ENCODE peak calls at places on chromosomes 12 and 14, in nine cellular contexts. One of them, this sample, is unnamed.

GRCh38 chr14:105088812-105089745 is 23.8 kb upstream of the GPR132 start:
- DNase-seq in GM13976: peak
- DNase-seq in uterus: no peak
- DNase-seq in B cell: no peak
- DNase-seq in ovary: peak
- DNase-seq in adrenal gland: no peak
- DNase-seq in Caco-2: no peak
- DNase-seq in CD4-positive, alpha-beta T cell: no peak
- DNase-seq in CD8-positive, alpha-beta T cell: no peak
- DNase-seq in this sample: no peak

GRCh38 chr14:103144085-103144484 is 20.8 kb downstream of the TNFAIP2 start:
- DNase-seq in ovary: no peak
- DNase-seq in adrenal gland: no peak
- DNase-seq in Caco-2: no peak
- DNase-seq in CD8-positive, alpha-beta T cell: no peak
- DNase-seq in B cell: no peak
- DNase-seq in CD4-positive, alpha-beta T cell: no peak
- DNase-seq in GM13976: no peak
- DNase-seq in uterus: no peak
- DNase-seq in this sample: no peak

GRCh38 chr12:68932701-68933563 is at the start of gene CPM:
- DNase-seq in CD4-positive, alpha-beta T cell: peak
- DNase-seq in CD8-positive, alpha-beta T cell: peak
- DNase-seq in ovary: peak
- DNase-seq in B cell: peak
- DNase-seq in GM13976: peak
- DNase-seq in Caco-2: peak
- DNase-seq in adrenal gland: peak
- DNase-seq in uterus: peak
- DNase-seq in this sample: peak

GRCh38 chr14:55019968-55020554 is 6.8 kb downstream of the WDHD1 start:
- DNase-seq in GM13976: no peak
- DNase-seq in adrenal gland: no peak
- DNase-seq in ovary: no peak
- DNase-seq in uterus: no peak
- DNase-seq in Caco-2: no peak
- DNase-seq in CD4-positive, alpha-beta T cell: no peak
- DNase-seq in B cell: no peak
- DNase-seq in CD8-positive, alpha-beta T cell: no peak
- DNase-seq in this sample: no peak

GRCh38 chr14:61570188-61570960 is 124.9 kb upstream of the HIF1A start:
- DNase-seq in uterus: no peak
- DNase-seq in CD8-positive, alpha-beta T cell: peak
- DNase-seq in GM13976: no peak
- DNase-seq in CD4-positive, alpha-beta T cell: no peak
- DNase-seq in adrenal gland: no peak
- DNase-seq in Caco-2: no peak
- DNase-seq in B cell: no peak
- DNase-seq in ovary: no peak
- DNase-seq in this sample: no peak

GRCh38 chr12:123363743-123364531 is 710 bp downstream of the SBNO1 start:
- DNase-seq in CD8-positive, alpha-beta T cell: peak
- DNase-seq in B cell: peak
- DNase-seq in adrenal gland: peak
- DNase-seq in uterus: no peak
- DNase-seq in ovary: peak
- DNase-seq in CD4-positive, alpha-beta T cell: no peak
- DNase-seq in GM13976: peak
- DNase-seq in Caco-2: peak
- DNase-seq in this sample: peak

GRCh38 chr14:50260511-50260910 is 29.1 kb upstream of the SOS2 start:
- DNase-seq in CD8-positive, alpha-beta T cell: no peak
- DNase-seq in ovary: no peak
- DNase-seq in CD4-positive, alpha-beta T cell: peak
- DNase-seq in adrenal gland: no peak
- DNase-seq in uterus: no peak
- DNase-seq in Caco-2: peak
- DNase-seq in GM13976: peak
- DNase-seq in B cell: peak
- DNase-seq in this sample: peak

GRCh38 chr14:68417007-68417659 is 375.7 kb downstream of the ZFP36L1 start:
- DNase-seq in CD4-positive, alpha-beta T cell: no peak
- DNase-seq in GM13976: no peak
- DNase-seq in adrenal gland: no peak
- DNase-seq in uterus: no peak
- DNase-seq in B cell: no peak
- DNase-seq in Caco-2: no peak
- DNase-seq in ovary: no peak
- DNase-seq in CD8-positive, alpha-beta T cell: no peak
- DNase-seq in this sample: no peak

GRCh38 chr14:104510794-104511611 is 68.6 kb upstream of the C14orf180 start:
- DNase-seq in Caco-2: no peak
- DNase-seq in B cell: no peak
- DNase-seq in GM13976: no peak
- DNase-seq in ovary: no peak
- DNase-seq in adrenal gland: no peak
- DNase-seq in uterus: no peak
- DNase-seq in CD8-positive, alpha-beta T cell: peak
- DNase-seq in CD4-positive, alpha-beta T cell: no peak
- DNase-seq in this sample: no peak

GRCh38 chr12:78119351-78119918 is 288.7 kb downstream of the NAV3 start:
- DNase-seq in CD4-positive, alpha-beta T cell: no peak
- DNase-seq in CD8-positive, alpha-beta T cell: no peak
- DNase-seq in Caco-2: no peak
- DNase-seq in uterus: no peak
- DNase-seq in B cell: no peak
- DNase-seq in adrenal gland: no peak
- DNase-seq in GM13976: no peak
- DNase-seq in ovary: no peak
- DNase-seq in this sample: no peak

GRCh38 chr14:34409721-34410120 is 52.3 kb downstream of the SPTSSA start:
- DNase-seq in CD4-positive, alpha-beta T cell: no peak
- DNase-seq in Caco-2: no peak
- DNase-seq in uterus: no peak
- DNase-seq in CD8-positive, alpha-beta T cell: no peak
- DNase-seq in ovary: no peak
- DNase-seq in adrenal gland: no peak
- DNase-seq in B cell: no peak
- DNase-seq in GM13976: no peak
- DNase-seq in this sample: no peak

GRCh38 chr12:124461241-124461673 is 106.2 kb downstream of the NCOR2 start:
- DNase-seq in Caco-2: no peak
- DNase-seq in adrenal gland: no peak
- DNase-seq in B cell: no peak
- DNase-seq in CD4-positive, alpha-beta T cell: no peak
- DNase-seq in ovary: no peak
- DNase-seq in uterus: no peak
- DNase-seq in CD8-positive, alpha-beta T cell: no peak
- DNase-seq in GM13976: no peak
- DNase-seq in this sample: no peak

GRCh38 chr14:74507085-74507484 is 13.5 kb downstream of the ISCA2 start:
- DNase-seq in uterus: no peak
- DNase-seq in GM13976: no peak
- DNase-seq in ovary: peak
- DNase-seq in CD8-positive, alpha-beta T cell: no peak
- DNase-seq in adrenal gland: no peak
- DNase-seq in Caco-2: no peak
- DNase-seq in CD4-positive, alpha-beta T cell: no peak
- DNase-seq in B cell: no peak
- DNase-seq in this sample: no peak

GRCh38 chr12:25828188-25828587 is 130.3 kb upstream of the RASSF8 start:
- DNase-seq in Caco-2: peak
- DNase-seq in ovary: no peak
- DNase-seq in CD4-positive, alpha-beta T cell: no peak
- DNase-seq in uterus: no peak
- DNase-seq in adrenal gland: no peak
- DNase-seq in GM13976: no peak
- DNase-seq in CD8-positive, alpha-beta T cell: no peak
- DNase-seq in B cell: no peak
- DNase-seq in this sample: no peak

GRCh38 chr12:25827141-25827540 is 131.3 kb upstream of the RASSF8 start:
- DNase-seq in adrenal gland: no peak
- DNase-seq in CD8-positive, alpha-beta T cell: no peak
- DNase-seq in B cell: no peak
- DNase-seq in ovary: no peak
- DNase-seq in uterus: no peak
- DNase-seq in Caco-2: no peak
- DNase-seq in CD4-positive, alpha-beta T cell: no peak
- DNase-seq in GM13976: no peak
- DNase-seq in this sample: no peak

GRCh38 chr12:25827747-25828146 is 130.7 kb upstream of the RASSF8 start:
- DNase-seq in B cell: no peak
- DNase-seq in Caco-2: no peak
- DNase-seq in CD4-positive, alpha-beta T cell: no peak
- DNase-seq in GM13976: no peak
- DNase-seq in CD8-positive, alpha-beta T cell: no peak
- DNase-seq in ovary: no peak
- DNase-seq in uterus: no peak
- DNase-seq in adrenal gland: no peak
- DNase-seq in this sample: no peak

GRCh38 chr12:25824729-25825128 is 133.8 kb upstream of the RASSF8 start:
- DNase-seq in Caco-2: no peak
- DNase-seq in CD4-positive, alpha-beta T cell: no peak
- DNase-seq in CD8-positive, alpha-beta T cell: no peak
- DNase-seq in uterus: no peak
- DNase-seq in GM13976: no peak
- DNase-seq in adrenal gland: no peak
- DNase-seq in ovary: no peak
- DNase-seq in B cell: no peak
- DNase-seq in this sample: no peak

GRCh38 chr12:25825494-25825893 is 133.0 kb upstream of the RASSF8 start:
- DNase-seq in CD4-positive, alpha-beta T cell: no peak
- DNase-seq in adrenal gland: no peak
- DNase-seq in ovary: no peak
- DNase-seq in GM13976: no peak
- DNase-seq in Caco-2: peak
- DNase-seq in B cell: no peak
- DNase-seq in uterus: no peak
- DNase-seq in CD8-positive, alpha-beta T cell: no peak
- DNase-seq in this sample: no peak
- TF ChIP-seq CTCF in CD4-positive, alpha-beta T cell: no peak
- TF ChIP-seq CTCF in adrenal gland: no peak
- TF ChIP-seq CTCF in ovary: no peak
- TF ChIP-seq CTCF in GM13976: no peak
- TF ChIP-seq CTCF in Caco-2: no peak
- TF ChIP-seq CTCF in B cell: no peak
- TF ChIP-seq CTCF in uterus: no peak
- TF ChIP-seq CTCF in CD8-positive, alpha-beta T cell: no peak
- TF ChIP-seq CTCF in this sample: no peak

DNA sequence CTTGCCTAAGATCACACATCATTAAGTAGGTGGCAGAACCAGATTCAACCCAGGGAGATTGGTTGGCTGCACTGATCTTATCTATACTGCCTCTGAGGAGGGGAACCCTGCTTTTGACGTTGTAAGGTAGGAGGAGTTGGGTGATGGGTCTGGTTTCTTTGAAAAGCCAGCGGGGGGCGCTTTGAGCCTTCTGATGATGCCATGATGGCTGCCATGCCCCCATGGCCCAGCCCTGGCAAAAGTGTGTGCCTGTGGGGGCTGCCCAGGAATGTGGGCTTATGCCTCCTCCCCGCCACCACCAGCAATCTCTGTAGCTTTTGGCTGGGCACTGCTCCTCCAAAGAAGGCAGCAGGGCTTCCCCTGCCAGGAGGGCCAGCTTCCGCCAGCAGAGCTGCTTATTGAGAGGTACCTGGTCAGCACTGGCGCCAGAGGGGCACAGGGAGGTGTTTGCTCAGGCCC is 224.3 kb downstream of the SLC41A2 start:
- DNase-seq in CD4-positive, alpha-beta T cell: no peak
- DNase-seq in uterus: no peak
- DNase-seq in GM13976: peak
- DNase-seq in B cell: no peak
- DNase-seq in CD8-positive, alpha-beta T cell: no peak
- DNase-seq in Caco-2: peak
- DNase-seq in ovary: no peak
- DNase-seq in adrenal gland: no peak
- DNase-seq in this sample: peak
- TF ChIP-seq CTCF in CD4-positive, alpha-beta T cell: no peak
- TF ChIP-seq CTCF in uterus: no peak
- TF ChIP-seq CTCF in GM13976: no peak
- TF ChIP-seq CTCF in B cell: peak
- TF ChIP-seq CTCF in CD8-positive, alpha-beta T cell: no peak
- TF ChIP-seq CTCF in Caco-2: no peak
- TF ChIP-seq CTCF in ovary: no peak
- TF ChIP-seq CTCF in adrenal gland: no peak
- TF ChIP-seq CTCF in this sample: no peak

GRCh38 chr12:82326905-82327503 is 31.2 kb downstream of the CCDC59 start:
- DNase-seq in B cell: no peak
- DNase-seq in Caco-2: no peak
- DNase-seq in ovary: no peak
- DNase-seq in CD8-positive, alpha-beta T cell: no peak
- DNase-seq in uterus: no peak
- DNase-seq in CD4-positive, alpha-beta T cell: no peak
- DNase-seq in adrenal gland: no peak
- DNase-seq in GM13976: peak
- DNase-seq in this sample: no peak
- TF ChIP-seq CTCF in B cell: peak
- TF ChIP-seq CTCF in Caco-2: peak
- TF ChIP-seq CTCF in ovary: no peak
- TF ChIP-seq CTCF in CD8-positive, alpha-beta T cell: peak
- TF ChIP-seq CTCF in uterus: peak
- TF ChIP-seq CTCF in CD4-positive, alpha-beta T cell: peak
- TF ChIP-seq CTCF in adrenal gland: peak
- TF ChIP-seq CTCF in GM13976: peak
- TF ChIP-seq CTCF in this sample: no peak

GRCh38 chr14:63282997-63283396 is 35.7 kb downstream of the GPHB5 start:
- DNase-seq in adrenal gland: no peak
- DNase-seq in GM13976: no peak
- DNase-seq in Caco-2: no peak
- DNase-seq in CD8-positive, alpha-beta T cell: no peak
- DNase-seq in ovary: no peak
- DNase-seq in B cell: no peak
- DNase-seq in uterus: no peak
- DNase-seq in CD4-positive, alpha-beta T cell: no peak
- DNase-seq in this sample: peak
- TF ChIP-seq CTCF in adrenal gland: no peak
- TF ChIP-seq CTCF in GM13976: no peak
- TF ChIP-seq CTCF in Caco-2: no peak
- TF ChIP-seq CTCF in CD8-positive, alpha-beta T cell: no peak
- TF ChIP-seq CTCF in ovary: no peak
- TF ChIP-seq CTCF in B cell: no peak
- TF ChIP-seq CTCF in uterus: no peak
- TF ChIP-seq CTCF in CD4-positive, alpha-beta T cell: no peak
- TF ChIP-seq CTCF in this sample: no peak

This sample was measured in GM20000.